ENCODE peak calls at places on chromosomes 1 and 21, in eight cellular contexts. C is GM06990, V is cardiac fibroblast, I is body of pancreas, D is heart left ventricle, P is WTC11, U is epithelial cell of esophagus, N is B cell. H is an unnamed sample.

GRCh38 chr1:24909388-24909898 is 20.6 kb downstream of the RUNX3 start:
- DNase-seq in U (peak), I (peak), P (peak), V (peak), N (no peak), C (peak), D (peak), H (no peak)

GRCh38 chr1:182614796-182615451 is 10.7 kb upstream of the RGS16 start:
- DNase-seq in I (peak), U (peak), P (peak), D (peak), N (peak), C (peak), V (peak), H (no peak)

GRCh38 chr1:29240400-29240837 is 4.1 kb downstream of the PTPRU start:
- DNase-seq in C (no peak), D (no peak), I (no peak), P (no peak), V (no peak), U (no peak), N (no peak), H (no peak)

GRCh38 chr1:40653851-40654537 is 11.5 kb downstream of the RIMS3 start:
- DNase-seq in I (no peak), D (no peak), V (no peak), P (peak), U (no peak), C (no peak), N (no peak), H (no peak)

GRCh38 chr1:3027611-3028371 is 6.5 kb downstream of the ACTRT2 start:
- DNase-seq in I (no peak), N (no peak), D (no peak), P (no peak), U (no peak), V (no peak), C (no peak), H (no peak)

GRCh38 chr1:159058751-159059150 is 17.8 kb downstream of the AIM2 start:
- DNase-seq in V (no peak), C (no peak), U (no peak), I (no peak), N (no peak), P (no peak), D (no peak), H (no peak)

GRCh38 chr1:18922319-18922726 is 20.0 kb upstream of the ALDH4A1 start:
- DNase-seq in N (no peak), V (peak), D (peak), I (peak), P (no peak), U (peak), C (no peak), H (peak)

GRCh38 chr1:7890853-7891252 is 38.0 kb upstream of the UTS2 start:
- DNase-seq in C (no peak), N (no peak), I (no peak), U (no peak), V (no peak), D (no peak), P (no peak), H (peak)

GRCh38 chr1:112446411-112446810 is 50.4 kb downstream of the CTTNBP2NL start:
- DNase-seq in I (no peak), V (no peak), N (no peak), C (no peak), U (no peak), D (no peak), P (no peak), H (no peak)

GRCh38 chr1:10779201-10779600 is 17.2 kb downstream of the CASZ1 start:
- DNase-seq in C (no peak), P (no peak), V (no peak), U (peak), I (peak), N (no peak), D (no peak), H (no peak)

GRCh38 chr1:18752409-18752808 is 107.1 kb downstream of the TAS1R2 start:
- DNase-seq in P (no peak), N (no peak), D (no peak), I (no peak), C (no peak), U (peak), V (no peak), H (no peak)

GRCh38 chr1:94349853-94350252 is 68.3 kb upstream of the ABCD3 start:
- DNase-seq in C (no peak), U (no peak), N (no peak), I (no peak), V (no peak), D (no peak), P (no peak), H (no peak)
- TF ChIP-seq CTCF in C (no peak), U (no peak), N (no peak), I (no peak), V (no peak), D (no peak), P (no peak), H (no peak)

GRCh38 chr1:183675381-183675780 is 22.3 kb upstream of the APOBEC4 start:
- DNase-seq in D (no peak), C (no peak), U (no peak), N (no peak), I (no peak), P (no peak), V (no peak), H (no peak)

GRCh38 chr1:183675883-183676282 is 22.8 kb upstream of the APOBEC4 start:
- DNase-seq in C (no peak), V (no peak), U (no peak), I (no peak), N (no peak), P (no peak), D (no peak), H (no peak)

GRCh38 chr1:183673605-183674150 is 20.6 kb upstream of the APOBEC4 start:
- DNase-seq in P (no peak), C (no peak), I (no peak), N (no peak), D (no peak), U (no peak), V (no peak), H (no peak)

GRCh38 chr1:183674339-183674738 is 21.2 kb upstream of the APOBEC4 start:
- DNase-seq in N (no peak), U (no peak), V (peak), D (peak), P (no peak), C (no peak), I (no peak), H (no peak)

GRCh38 chr1:183670169-183670568 is 17.1 kb upstream of the APOBEC4 start:
- DNase-seq in P (no peak), V (no peak), D (no peak), C (no peak), I (no peak), U (no peak), N (no peak), H (no peak)
- TF ChIP-seq CTCF in P (no peak), V (no peak), D (no peak), C (no peak), I (no peak), U (peak), N (no peak), H (no peak)

GRCh38 chr1:54474500-54475235 is 68.5 kb upstream of the SSBP3 start:
- DNase-seq in I (no peak), U (no peak), D (peak), N (no peak), P (peak), C (no peak), V (no peak), H (no peak)
- TF ChIP-seq CTCF in I (no peak), U (no peak), D (no peak), N (no peak), P (no peak), C (no peak), V (no peak), H (no peak)

GRCh38 chr1:80155371-80155770 is 1148.8 kb upstream of the ADGRL4 start:
- DNase-seq in C (no peak), N (no peak), V (peak), D (no peak), I (no peak), P (no peak), U (peak), H (no peak)
- TF ChIP-seq CTCF in C (no peak), N (no peak), V (no peak), D (no peak), I (no peak), P (no peak), U (peak), H (peak)

GRCh38 chr21:26881504-26882228 is 36.5 kb upstream of the ADAMTS1 start:
- DNase-seq in V (peak), C (no peak), U (peak), D (no peak), I (no peak), P (no peak), N (no peak), H (no peak)
- TF ChIP-seq CTCF in V (peak), C (no peak), U (no peak), D (peak), I (peak), P (no peak), N (no peak), H (peak)

DNA sequence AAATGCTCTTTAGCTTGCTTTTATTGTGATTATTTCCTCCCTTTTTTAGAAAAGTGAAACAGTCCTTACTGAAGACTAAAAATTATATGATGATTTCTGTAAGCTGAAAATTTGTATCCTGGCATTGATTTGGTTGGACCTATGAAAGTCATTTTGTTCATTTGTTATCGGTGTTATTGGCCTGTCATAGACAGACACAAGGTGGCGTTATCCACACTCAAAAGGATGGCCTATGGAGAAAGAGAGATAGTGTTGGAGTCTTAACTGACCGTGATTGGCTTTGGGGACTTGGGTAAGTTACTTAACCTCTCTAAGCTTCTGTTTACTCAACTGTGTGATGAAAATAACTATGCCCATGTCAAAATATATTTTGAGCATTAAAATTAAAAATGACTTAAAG is 203.6 kb upstream of the CHODL start:
- DNase-seq in P (peak), I (no peak), V (peak), D (no peak), U (peak), C (no peak), N (no peak), H (peak)
- TF ChIP-seq CTCF in P (no peak), I (no peak), V (no peak), D (peak), U (peak), C (peak), N (no peak), H (peak)

GRCh38 chr1:213066363-213066762 is 15.3 kb downstream of the RPS6KC1 start:
- DNase-seq in U (no peak), C (no peak), V (no peak), I (no peak), P (no peak), D (no peak), N (no peak), H (no peak)

GRCh38 chr1:213067366-213067765 is 16.3 kb downstream of the RPS6KC1 start:
- DNase-seq in U (no peak), N (no peak), D (no peak), P (no peak), I (no peak), V (no peak), C (no peak), H (no peak)

GRCh38 chr1:213075725-213076124 is 24.7 kb downstream of the RPS6KC1 start:
- DNase-seq in I (no peak), C (no peak), D (no peak), N (no peak), U (no peak), V (no peak), P (no peak), H (no peak)

GRCh38 chr1:213065800-213066199 is 14.8 kb downstream of the RPS6KC1 start:
- DNase-seq in C (no peak), U (no peak), D (no peak), N (no peak), I (no peak), P (no peak), V (no peak), H (no peak)

DNA sequence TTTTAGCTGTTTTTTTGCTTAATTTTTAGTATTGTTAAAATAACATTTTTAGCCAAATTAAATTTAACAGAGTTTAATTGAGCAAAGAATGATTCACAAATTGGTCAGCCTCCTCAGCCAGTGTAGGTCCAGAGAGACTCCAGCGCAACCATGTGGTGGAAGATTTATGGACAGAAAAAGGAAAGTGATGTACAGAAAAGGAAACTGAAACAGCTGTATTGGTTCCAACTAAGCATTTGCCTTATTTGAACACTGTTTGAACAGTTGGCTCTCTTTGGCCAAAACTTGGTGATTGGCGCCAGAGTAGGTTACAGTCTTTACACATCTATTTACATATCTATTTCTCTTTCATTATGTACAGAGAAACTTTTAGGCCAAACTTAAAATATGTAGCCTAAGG is 19.4 kb downstream of the RPS6KC1 start:
- DNase-seq in V (peak), C (peak), U (peak), N (no peak), D (no peak), I (peak), P (no peak), H (peak)
- TF ChIP-seq CTCF in V (peak), C (peak), U (peak), N (no peak), D (no peak), I (no peak), P (no peak), H (peak)

DNA sequence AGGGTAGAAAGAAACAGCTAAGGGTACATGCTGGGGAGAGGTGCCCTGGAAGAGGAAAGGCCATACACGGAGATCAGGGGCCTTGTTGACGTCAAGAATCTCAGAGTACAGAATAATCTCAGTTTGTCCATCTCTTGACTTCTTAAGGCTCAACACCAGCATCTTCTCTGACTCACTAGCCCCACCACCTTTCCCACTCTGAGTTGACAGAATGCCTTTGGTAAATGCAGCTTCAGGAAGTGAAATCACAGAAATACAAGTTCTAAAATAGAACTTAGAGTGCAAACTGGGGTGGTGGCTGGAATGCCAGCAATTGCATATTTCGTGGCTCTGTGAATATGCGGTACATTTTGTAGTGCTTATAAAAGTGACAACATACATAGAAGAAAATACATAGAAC is 1.6 kb downstream of the COG2 start:
- DNase-seq in C (no peak), I (no peak), V (peak), N (no peak), P (no peak), D (no peak), U (peak), H (no peak)
- TF ChIP-seq CTCF in C (peak), I (no peak), V (no peak), N (no peak), P (no peak), D (no peak), U (no peak), H (no peak)

GRCh38 chr1:163528710-163529348 is 207.1 kb downstream of the NUF2 start:
- DNase-seq in V (peak), D (no peak), N (no peak), U (peak), I (peak), P (no peak), C (no peak), H (no peak)
- TF ChIP-seq CTCF in V (peak), D (peak), N (peak), U (peak), I (peak), P (peak), C (peak), H (peak)

GRCh38 chr1:61334718-61335589 is 252.6 kb downstream of the NFIA start:
- DNase-seq in P (no peak), V (peak), C (no peak), I (no peak), N (no peak), D (peak), U (no peak), H (no peak)

GRCh38 chr1:61337981-61338848 is 255.9 kb downstream of the NFIA start:
- DNase-seq in P (peak), D (peak), I (peak), U (peak), C (no peak), V (peak), N (no peak), H (peak)

GRCh38 chr1:61338899-61339298 is 256.5 kb downstream of the NFIA start:
- DNase-seq in V (no peak), D (no peak), C (no peak), N (no peak), P (no peak), U (no peak), I (no peak), H (no peak)

GRCh38 chr1:61337471-61337870 is 255.1 kb downstream of the NFIA start:
- DNase-seq in U (no peak), I (no peak), D (no peak), C (no peak), N (no peak), V (no peak), P (no peak), H (no peak)

GRCh38 chr1:61337037-61337436 is 254.7 kb downstream of the NFIA start:
- DNase-seq in D (no peak), I (no peak), N (no peak), C (no peak), V (peak), U (peak), P (no peak), H (no peak)
- TF ChIP-seq CTCF in D (no peak), I (no peak), N (no peak), C (no peak), V (peak), U (peak), P (no peak), H (peak)